ENCODE peak calls at places on chromosomes 12 and 14, in five cellular contexts. One of them, this sample, is unnamed.
A peak's percentile ranks its signal among the peaks of the same experiment; 100 is the strongest.

GRCh38 chr12:30569426-30569825 is 126.2 kb downstream of the IPO8 start:
- DNase-seq in H1: no peak
- DNase-seq in sigmoid colon: no peak
- DNase-seq in suprapubic skin: no peak
- DNase-seq in breast epithelium: no peak
- DNase-seq in this sample: no peak

GRCh38 chr12:75505706-75506312 is 5.6 kb downstream of the KRR1 start:
- DNase-seq in sigmoid colon: no peak
- DNase-seq in H1: no peak
- DNase-seq in breast epithelium: no peak
- DNase-seq in suprapubic skin: no peak
- DNase-seq in this sample: no peak

GRCh38 chr12:108447168-108447840 is 67.8 kb upstream of the FICD start:
- DNase-seq in H1: no peak
- DNase-seq in sigmoid colon: no peak
- DNase-seq in breast epithelium: no peak
- DNase-seq in suprapubic skin: no peak
- DNase-seq in this sample: no peak

GRCh38 chr14:100871234-100872186 is 32.0 kb downstream of the RTL1 start:
- DNase-seq in breast epithelium: no peak
- DNase-seq in sigmoid colon: no peak
- DNase-seq in H1: no peak
- DNase-seq in suprapubic skin: peak; percentile 44
- DNase-seq in this sample: no peak

GRCh38 chr14:68792022-68792829 is 641 bp downstream of the ZFP36L1 start:
- DNase-seq in breast epithelium: peak; percentile 34
- DNase-seq in suprapubic skin: peak; percentile 78
- DNase-seq in H1: no peak
- DNase-seq in sigmoid colon: peak; percentile 78
- DNase-seq in this sample: peak; percentile 88

GRCh38 chr14:76918176-76918750 is 92.1 kb downstream of the LRRC74A start:
- DNase-seq in breast epithelium: peak; percentile 77
- DNase-seq in H1: no peak
- DNase-seq in suprapubic skin: peak; percentile 86
- DNase-seq in sigmoid colon: peak; percentile 94
- DNase-seq in this sample: peak; percentile 96

GRCh38 chr12:119423285-119423684 is 88.8 kb downstream of the CCDC60 start:
- DNase-seq in suprapubic skin: no peak
- DNase-seq in breast epithelium: no peak
- DNase-seq in H1: peak; percentile 65
- DNase-seq in sigmoid colon: no peak
- DNase-seq in this sample: no peak

GRCh38 chr12:106672308-106673085 is 89.7 kb downstream of the RFX4 start:
- DNase-seq in breast epithelium: no peak
- DNase-seq in sigmoid colon: no peak
- DNase-seq in H1: peak; percentile 40
- DNase-seq in suprapubic skin: no peak
- DNase-seq in this sample: peak; percentile 60

GRCh38 chr14:28745176-28745575 is 21.4 kb upstream of the FOXG1 start:
- DNase-seq in breast epithelium: no peak
- DNase-seq in H1: no peak
- DNase-seq in suprapubic skin: no peak
- DNase-seq in sigmoid colon: no peak
- DNase-seq in this sample: no peak

GRCh38 chr14:63499701-63500250 is 43.4 kb downstream of the PPP2R5E start:
- DNase-seq in breast epithelium: no peak
- DNase-seq in suprapubic skin: no peak
- DNase-seq in sigmoid colon: no peak
- DNase-seq in H1: no peak
- DNase-seq in this sample: no peak

GRCh38 chr12:55931317-55931779 is 386 bp downstream of the DGKA start:
- DNase-seq in H1: peak; percentile 66
- DNase-seq in sigmoid colon: no peak
- DNase-seq in breast epithelium: no peak
- DNase-seq in suprapubic skin: no peak
- DNase-seq in this sample: no peak

GRCh38 chr14:61749867-61750266 is 12.4 kb upstream of the SNAPC1 start:
- DNase-seq in suprapubic skin: no peak
- DNase-seq in H1: no peak
- DNase-seq in breast epithelium: no peak
- DNase-seq in sigmoid colon: no peak
- DNase-seq in this sample: no peak
- H3K4me1 ChIP-seq in suprapubic skin: peaks cover 14% of the 10 kb centered on the region
- H3K4me1 ChIP-seq in H1: peaks cover 5% of the 10 kb centered on the region
- H3K4me1 ChIP-seq in breast epithelium: no peaks in the 10 kb centered on the region
- H3K4me1 ChIP-seq in sigmoid colon: peaks cover 22% of the 10 kb centered on the region
- H3K4me1 ChIP-seq in this sample: peaks cover 13% of the 10 kb centered on the region

GRCh38 chr12:85627584-85627983 is 208.6 kb downstream of the RASSF9 start:
- DNase-seq in H1: no peak
- DNase-seq in breast epithelium: no peak
- DNase-seq in suprapubic skin: no peak
- DNase-seq in sigmoid colon: no peak
- DNase-seq in this sample: no peak
- TF ChIP-seq POLR2AphosphoS5 in H1: no peak
- TF ChIP-seq POLR2AphosphoS5 in breast epithelium: no peak
- TF ChIP-seq POLR2AphosphoS5 in suprapubic skin: no peak
- TF ChIP-seq POLR2AphosphoS5 in sigmoid colon: no peak
- TF ChIP-seq POLR2AphosphoS5 in this sample: no peak

GRCh38 chr14:33934043-33934750 is 16.7 kb downstream of the EGLN3 start:
- DNase-seq in suprapubic skin: no peak
- DNase-seq in sigmoid colon: no peak
- DNase-seq in H1: no peak
- DNase-seq in breast epithelium: no peak
- DNase-seq in this sample: no peak
- H3K4me1 ChIP-seq in suprapubic skin: peaks cover 25% of the 10 kb centered on the region
- H3K4me1 ChIP-seq in sigmoid colon: peaks cover 47% of the 10 kb centered on the region
- H3K4me1 ChIP-seq in H1: peaks cover 48% of the 10 kb centered on the region
- H3K4me1 ChIP-seq in breast epithelium: peaks cover 2% of the 10 kb centered on the region
- H3K4me1 ChIP-seq in this sample: peaks cover 19% of the 10 kb centered on the region

GRCh38 chr14:24368562-24369252 is 723 bp downstream of the NFATC4 start:
- DNase-seq in H1: peak; percentile 83
- DNase-seq in breast epithelium: peak; percentile 56
- DNase-seq in sigmoid colon: peak; percentile 89
- DNase-seq in suprapubic skin: peak; percentile 87
- DNase-seq in this sample: no peak
- TF ChIP-seq POLR2AphosphoS5 in H1: no peak
- TF ChIP-seq POLR2AphosphoS5 in breast epithelium: no peak
- TF ChIP-seq POLR2AphosphoS5 in sigmoid colon: peak; percentile 32
- TF ChIP-seq POLR2AphosphoS5 in suprapubic skin: no peak
- TF ChIP-seq POLR2AphosphoS5 in this sample: no peak

DNA sequence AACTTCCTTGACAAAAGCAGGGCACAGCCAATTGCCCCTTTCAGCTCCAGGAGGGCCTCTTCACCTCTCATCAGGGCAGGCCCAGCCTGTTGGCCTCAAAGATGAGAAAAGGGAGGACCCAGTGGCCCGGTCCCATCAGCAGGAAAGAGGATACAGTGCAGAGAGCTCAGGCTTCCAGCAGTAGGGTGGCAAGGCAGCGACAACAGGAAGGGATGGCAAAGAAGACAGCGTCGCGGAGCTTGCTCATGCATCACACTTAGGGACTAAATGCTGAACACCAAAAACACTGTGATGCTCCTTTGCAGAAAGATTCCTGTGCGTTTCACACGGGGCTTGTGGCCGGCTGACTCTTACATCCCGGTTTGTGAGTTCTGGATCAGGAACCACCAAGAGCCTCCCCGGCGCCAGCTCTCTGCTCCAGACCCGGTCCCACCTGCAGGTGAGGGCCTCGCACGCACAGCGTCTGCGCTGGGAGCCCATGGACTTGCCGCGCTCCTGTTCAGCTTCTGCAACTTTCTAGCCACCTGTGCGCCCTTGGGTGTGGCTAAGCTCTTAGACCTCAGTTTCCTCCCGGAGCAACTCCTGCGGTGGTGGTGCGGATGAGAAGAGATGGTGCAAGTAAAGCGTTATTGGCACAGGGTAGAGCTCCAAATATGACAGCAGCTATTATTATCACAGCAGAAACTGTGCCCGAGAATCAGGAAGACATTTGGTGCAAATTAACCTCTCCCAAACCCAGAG is 15.3 kb upstream of the BCL7A start:
- DNase-seq in H1: no peak
- DNase-seq in breast epithelium: no peak
- DNase-seq in suprapubic skin: no peak
- DNase-seq in sigmoid colon: no peak
- DNase-seq in this sample: no peak
- H3K4me1 ChIP-seq in H1: no peaks in the 10 kb centered on the region
- H3K4me1 ChIP-seq in breast epithelium: no peaks in the 10 kb centered on the region
- H3K4me1 ChIP-seq in suprapubic skin: peaks cover 25% of the 10 kb centered on the region
- H3K4me1 ChIP-seq in sigmoid colon: no peaks in the 10 kb centered on the region
- H3K4me1 ChIP-seq in this sample: peaks cover 25% of the 10 kb centered on the region

GRCh38 chr14:23301969-23302289 is 730 bp downstream of the PPP1R3E start:
- DNase-seq in breast epithelium: no peak
- DNase-seq in sigmoid colon: no peak
- DNase-seq in suprapubic skin: no peak
- DNase-seq in H1: no peak
- DNase-seq in this sample: no peak
- TF ChIP-seq POLR2AphosphoS5 in breast epithelium: peak; percentile 76
- TF ChIP-seq POLR2AphosphoS5 in sigmoid colon: peak; percentile 97
- TF ChIP-seq POLR2AphosphoS5 in suprapubic skin: peak; percentile 45
- TF ChIP-seq POLR2AphosphoS5 in H1: peak; percentile 71
- TF ChIP-seq POLR2AphosphoS5 in this sample: no peak

DNA sequence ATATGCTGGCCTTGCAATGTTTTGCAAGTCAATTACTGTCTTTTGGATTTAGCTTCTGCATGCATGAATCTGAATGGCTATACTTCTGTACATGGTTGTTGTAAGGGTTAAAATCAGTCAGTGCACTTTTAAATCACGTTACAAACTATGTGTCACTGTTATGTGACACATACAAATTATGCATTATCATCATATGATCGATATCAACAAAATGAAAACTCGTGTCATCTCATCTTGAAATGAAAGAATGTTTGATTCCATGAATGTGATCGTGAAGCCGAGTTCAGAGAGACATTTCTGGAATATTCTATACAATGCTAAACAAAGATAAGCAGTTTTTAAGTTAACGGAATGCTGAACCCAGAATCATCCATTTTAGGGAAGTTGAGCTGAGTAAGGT is 116.5 kb downstream of the HMGA2 start:
- DNase-seq in breast epithelium: no peak
- DNase-seq in H1: no peak
- DNase-seq in sigmoid colon: no peak
- DNase-seq in suprapubic skin: no peak
- DNase-seq in this sample: no peak
- H3K4me1 ChIP-seq in breast epithelium: peaks cover 3% of the 10 kb centered on the region
- H3K4me1 ChIP-seq in H1: no peaks in the 10 kb centered on the region
- H3K4me1 ChIP-seq in sigmoid colon: peaks cover 11% of the 10 kb centered on the region
- H3K4me1 ChIP-seq in suprapubic skin: peaks cover 15% of the 10 kb centered on the region
- H3K4me1 ChIP-seq in this sample: no peaks in the 10 kb centered on the region

GRCh38 chr14:103581206-103581605 is 18.4 kb downstream of the COA8 start:
- DNase-seq in suprapubic skin: no peak
- DNase-seq in breast epithelium: no peak
- DNase-seq in sigmoid colon: no peak
- DNase-seq in H1: no peak
- DNase-seq in this sample: no peak

GRCh38 chr14:103578401-103579075 is 15.8 kb downstream of the COA8 start:
- DNase-seq in suprapubic skin: no peak
- DNase-seq in H1: no peak
- DNase-seq in breast epithelium: no peak
- DNase-seq in sigmoid colon: no peak
- DNase-seq in this sample: no peak

GRCh38 chr14:103574707-103575285 is 12.0 kb downstream of the COA8 start:
- DNase-seq in breast epithelium: no peak
- DNase-seq in H1: no peak
- DNase-seq in suprapubic skin: no peak
- DNase-seq in sigmoid colon: no peak
- DNase-seq in this sample: no peak

GRCh38 chr14:103574104-103574503 is 11.3 kb downstream of the COA8 start:
- DNase-seq in suprapubic skin: no peak
- DNase-seq in H1: no peak
- DNase-seq in breast epithelium: no peak
- DNase-seq in sigmoid colon: no peak
- DNase-seq in this sample: no peak

DNA sequence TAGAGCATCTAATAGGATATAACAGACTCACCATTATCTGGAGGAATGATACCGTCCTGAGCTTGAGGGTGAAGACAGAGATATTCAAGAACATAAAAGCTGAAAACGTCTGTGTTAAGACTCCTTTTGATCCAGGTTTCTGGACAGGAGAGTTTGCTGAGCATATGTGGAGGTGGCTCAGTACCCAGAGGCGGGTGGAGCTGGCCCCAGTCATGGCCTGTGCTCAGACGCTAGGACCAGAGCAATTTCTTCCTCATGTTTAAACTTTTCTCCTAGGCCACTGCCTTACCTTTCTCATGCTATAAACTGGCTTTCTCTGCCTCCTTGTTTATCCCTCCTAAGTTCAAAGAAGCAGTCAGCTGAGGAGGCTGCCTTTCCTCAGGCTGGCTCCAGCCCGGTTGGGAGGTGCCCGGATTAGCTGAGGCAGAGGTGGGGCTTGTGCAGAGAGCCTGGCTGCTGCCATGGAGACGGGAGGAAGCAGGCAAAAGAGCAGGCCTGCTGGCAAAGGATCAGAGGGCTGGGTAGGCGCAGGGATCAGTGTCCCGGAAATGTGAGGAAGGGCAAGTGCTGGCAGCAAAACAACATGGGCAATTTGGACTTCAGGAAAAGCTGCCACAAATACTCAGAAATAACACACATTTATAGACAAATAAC is 13.7 kb downstream of the COA8 start:
- DNase-seq in breast epithelium: peak; percentile 91
- DNase-seq in sigmoid colon: peak; percentile 97
- DNase-seq in H1: no peak
- DNase-seq in suprapubic skin: peak; percentile 93
- DNase-seq in this sample: no peak
- TF ChIP-seq POLR2AphosphoS5 in breast epithelium: peak; percentile 70
- TF ChIP-seq POLR2AphosphoS5 in sigmoid colon: peak; percentile 76
- TF ChIP-seq POLR2AphosphoS5 in H1: no peak
- TF ChIP-seq POLR2AphosphoS5 in suprapubic skin: no peak
- TF ChIP-seq POLR2AphosphoS5 in this sample: peak; percentile 95

GRCh38 chr14:89155491-89155890 is 261.5 kb downstream of the FOXN3 start:
- DNase-seq in H1: no peak
- DNase-seq in sigmoid colon: no peak
- DNase-seq in breast epithelium: no peak
- DNase-seq in suprapubic skin: no peak
- DNase-seq in this sample: no peak

GRCh38 chr14:89160437-89160836 is 256.6 kb downstream of the FOXN3 start:
- DNase-seq in breast epithelium: no peak
- DNase-seq in sigmoid colon: no peak
- DNase-seq in suprapubic skin: no peak
- DNase-seq in H1: no peak
- DNase-seq in this sample: no peak

GRCh38 chr14:89162586-89162985 is 254.4 kb downstream of the FOXN3 start:
- DNase-seq in H1: no peak
- DNase-seq in suprapubic skin: no peak
- DNase-seq in sigmoid colon: no peak
- DNase-seq in breast epithelium: no peak
- DNase-seq in this sample: no peak

GRCh38 chr14:89163237-89163636 is 253.8 kb downstream of the FOXN3 start:
- DNase-seq in breast epithelium: no peak
- DNase-seq in suprapubic skin: no peak
- DNase-seq in sigmoid colon: no peak
- DNase-seq in H1: no peak
- DNase-seq in this sample: no peak

GRCh38 chr14:89158701-89159100 is 258.3 kb downstream of the FOXN3 start:
- DNase-seq in H1: no peak
- DNase-seq in breast epithelium: no peak
- DNase-seq in suprapubic skin: no peak
- DNase-seq in sigmoid colon: no peak
- DNase-seq in this sample: no peak
- H3K4me1 ChIP-seq in H1: no peaks in the 10 kb centered on the region
- H3K4me1 ChIP-seq in breast epithelium: no peaks in the 10 kb centered on the region
- H3K4me1 ChIP-seq in suprapubic skin: no peaks in the 10 kb centered on the region
- H3K4me1 ChIP-seq in sigmoid colon: no peaks in the 10 kb centered on the region
- H3K4me1 ChIP-seq in this sample: no peaks in the 10 kb centered on the region

GRCh38 chr12:113299619-113300237 is 35.2 kb downstream of the SLC8B1 start:
- DNase-seq in sigmoid colon: peak; percentile 81
- DNase-seq in breast epithelium: peak; percentile 72
- DNase-seq in H1: no peak
- DNase-seq in suprapubic skin: no peak
- DNase-seq in this sample: no peak
- TF ChIP-seq POLR2AphosphoS5 in sigmoid colon: no peak
- TF ChIP-seq POLR2AphosphoS5 in breast epithelium: peak; percentile 48
- TF ChIP-seq POLR2AphosphoS5 in H1: no peak
- TF ChIP-seq POLR2AphosphoS5 in suprapubic skin: no peak
- TF ChIP-seq POLR2AphosphoS5 in this sample: peak; percentile 50

This sample was measured in vagina.